ENCODE peak calls at places on chromosomes 1 and 21, in five cellular contexts. Y is K562, H is H1, J is SK-N-SH, X is HepG2. S is an unnamed sample.

GRCh38 chr1:228351850-228352249 is 54.8 kb downstream of the TRIM11 start:
- DNase-seq in Y (no peak), H (no peak), J (no peak), X (no peak), S (no peak)

GRCh38 chr1:53135735-53136114 is 6.7 kb downstream of the SLC1A7 start:
- DNase-seq in Y (peak), H (no peak), J (no peak), X (no peak), S (no peak)

GRCh38 chr1:47522890-47523811 is 85.3 kb downstream of the FOXD2 start:
- DNase-seq in Y (no peak), H (no peak), J (no peak), X (no peak), S (no peak)

GRCh38 chr1:180365039-180365438 is 135.0 kb downstream of the LHX4 start:
- DNase-seq in Y (peak), H (no peak), J (no peak), X (peak), S (peak)

GRCh38 chr1:109290998-109291397 is 8.1 kb upstream of the PSRC1 start:
- DNase-seq in Y (no peak), H (no peak), J (no peak), X (no peak), S (peak)

GRCh38 chr1:20446796-20447195 is 39.2 kb downstream of the CAMK2N1 start:
- DNase-seq in Y (no peak), H (no peak), J (no peak), X (no peak), S (no peak)

GRCh38 chr1:73813726-73814125 is 384.2 kb downstream of the LRRIQ3 start:
- DNase-seq in Y (no peak), H (no peak), J (no peak), X (no peak), S (no peak)

GRCh38 chr1:43274125-43274803 is 4.5 kb downstream of the TMEM125 start:
- DNase-seq in Y (no peak), H (no peak), J (no peak), X (no peak), S (peak)

GRCh38 chr1:185154912-185155513 is 1.7 kb downstream of the TRMT1L start:
- DNase-seq in Y (peak), H (no peak), J (no peak), X (no peak), S (no peak)

GRCh38 chr1:197063212-197063611 is 3.8 kb downstream of the F13B start:
- DNase-seq in Y (no peak), H (no peak), J (no peak), X (no peak), S (no peak)

GRCh38 chr1:153699116-153699515 is 20.6 kb downstream of the NPR1 start:
- DNase-seq in Y (no peak), H (no peak), J (peak), X (no peak), S (no peak)

GRCh38 chr21:37396855-37397254 is 30.3 kb downstream of the DYRK1A start:
- DNase-seq in Y (no peak), H (no peak), J (no peak), X (no peak), S (no peak)

GRCh38 chr1:115790356-115790755 is 21.8 kb upstream of the CASQ2 start:
- DNase-seq in Y (no peak), H (no peak), J (no peak), X (no peak), S (no peak)

GRCh38 chr1:241536383-241536782 is 4.2 kb downstream of the KMO start:
- DNase-seq in Y (no peak), H (no peak), J (no peak), X (no peak), S (no peak)

GRCh38 chr1:65079941-65080340 is 68.1 kb upstream of the AK4 start:
- DNase-seq in Y (no peak), H (no peak), J (no peak), X (no peak), S (no peak)

GRCh38 chr1:43858324-43858723 is 75.3 kb upstream of the ARTN start:
- DNase-seq in Y (no peak), H (peak), J (peak), X (peak), S (peak)

GRCh38 chr21:41766883-41767605 is at the start of gene RIPK4:
- DNase-seq in Y (no peak), H (peak), J (peak), X (peak), S (no peak)

GRCh38 chr1:81113688-81114087 is 687.0 kb upstream of the ADGRL2 start:
- DNase-seq in Y (no peak), H (no peak), J (peak), X (no peak), S (no peak)
- TF ChIP-seq GABPA in Y (no peak), H (no peak), J (no peak), X (no peak), S (no peak)

GRCh38 chr1:94603663-94604062 is 62.1 kb upstream of the F3 start:
- DNase-seq in Y (no peak), H (no peak), J (no peak), X (no peak), S (no peak)

GRCh38 chr1:94602802-94603625 is 61.5 kb upstream of the F3 start:
- DNase-seq in Y (no peak), H (no peak), J (no peak), X (no peak), S (peak)

GRCh38 chr1:94599090-94599813 is 57.7 kb upstream of the F3 start:
- DNase-seq in Y (no peak), H (peak), J (no peak), X (peak), S (no peak)

GRCh38 chr1:94600556-94600955 is 59.0 kb upstream of the F3 start:
- DNase-seq in Y (no peak), H (peak), J (no peak), X (no peak), S (no peak)

DNA sequence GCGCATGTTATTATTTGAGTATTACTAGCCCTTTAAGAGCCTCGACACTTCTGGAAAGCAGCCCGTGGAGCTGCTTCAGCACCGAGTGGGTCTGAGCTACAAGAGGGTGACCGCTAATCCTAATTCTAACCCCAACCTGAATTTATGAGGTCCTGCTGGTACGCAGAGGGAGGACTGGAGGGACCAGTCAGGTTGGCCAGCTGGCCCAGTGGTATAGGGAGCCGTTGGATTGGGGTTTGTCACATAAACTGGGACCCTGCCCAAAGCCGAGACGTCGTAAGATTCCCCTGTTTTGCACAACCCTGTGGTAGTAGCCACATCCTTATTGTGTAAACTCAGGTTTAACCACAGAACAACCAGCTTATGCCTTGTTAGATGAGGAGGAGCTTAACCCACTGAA is 60.8 kb upstream of the F3 start:
- DNase-seq in Y (no peak), H (no peak), J (no peak), X (no peak), S (peak)
- TF ChIP-seq GABPA in Y (no peak), H (no peak), J (no peak), X (no peak), S (peak)

DNA sequence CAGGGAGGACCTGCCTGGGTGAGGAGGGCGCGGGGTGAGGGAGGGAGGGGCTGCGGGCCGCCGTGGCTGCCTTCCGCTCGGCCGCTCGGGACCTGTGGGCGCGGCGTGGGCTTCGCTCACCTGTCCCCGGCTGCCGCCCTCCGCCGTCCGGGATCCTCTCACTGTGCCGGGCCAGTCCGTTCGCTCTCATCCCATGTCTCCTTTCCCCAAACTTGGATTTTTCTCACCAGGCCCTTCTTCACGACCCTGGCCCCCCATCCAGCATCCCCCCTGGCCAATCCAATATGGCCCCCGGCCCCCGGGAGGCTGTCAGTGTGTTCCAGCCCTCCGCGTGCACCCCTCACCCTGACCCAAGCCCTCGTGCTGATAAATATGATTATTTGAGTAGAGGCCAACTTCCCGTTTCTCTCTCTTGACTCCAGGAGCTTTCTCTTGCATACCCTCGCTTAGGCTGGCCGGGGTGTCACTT is 359 bp downstream of the ZBTB48 start:
- DNase-seq in Y (no peak), H (no peak), J (no peak), X (no peak), S (no peak)
- TF ChIP-seq GABPA in Y (peak), H (no peak), J (no peak), X (no peak), S (no peak)

GRCh38 chr1:36994863-36995262 is 39.5 kb downstream of the GRIK3 start:
- DNase-seq in Y (peak), H (no peak), J (peak), X (no peak), S (no peak)

GRCh38 chr1:36994294-36994693 is 40.0 kb downstream of the GRIK3 start:
- DNase-seq in Y (no peak), H (no peak), J (no peak), X (no peak), S (no peak)

GRCh38 chr1:36992139-36992940 is 42.0 kb downstream of the GRIK3 start:
- DNase-seq in Y (no peak), H (no peak), J (no peak), X (no peak), S (no peak)

GRCh38 chr1:36991551-36991950 is 42.8 kb downstream of the GRIK3 start:
- DNase-seq in Y (no peak), H (no peak), J (no peak), X (no peak), S (no peak)

GRCh38 chr1:36996106-36996505 is 38.2 kb downstream of the GRIK3 start:
- DNase-seq in Y (no peak), H (no peak), J (no peak), X (no peak), S (no peak)
- TF ChIP-seq GABPA in Y (no peak), H (no peak), J (no peak), X (no peak), S (no peak)

DNA sequence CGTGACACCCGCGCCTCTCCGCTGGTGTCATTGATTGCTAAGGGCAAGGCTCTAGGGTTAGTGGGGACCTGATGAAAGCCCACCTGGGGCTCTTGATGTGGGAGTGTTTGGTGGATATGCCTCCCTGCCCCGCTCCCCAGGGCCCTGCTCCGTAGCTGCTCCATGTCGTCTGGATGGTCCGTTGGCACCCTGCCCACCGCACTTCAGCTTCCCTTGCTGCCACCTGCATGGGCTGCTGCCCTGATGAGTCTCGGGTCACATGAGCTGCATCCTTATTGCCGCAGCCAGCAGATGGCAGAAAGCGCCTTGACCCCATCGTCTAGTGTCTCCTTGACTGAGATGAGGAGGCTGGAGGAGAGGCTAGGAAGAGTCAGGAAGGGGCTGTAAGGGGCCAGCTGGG is 439.4 kb downstream of the CAMTA1 start:
- DNase-seq in Y (no peak), H (no peak), J (no peak), X (no peak), S (no peak)
- TF ChIP-seq GABPA in Y (no peak), H (no peak), J (no peak), X (no peak), S (no peak)